ENCODE peak calls at places on chromosomes 4 and X, in nine cellular contexts. One of them, this sample, is unnamed.

GRCh38 chr4:143185253-143186107 is 763 bp downstream of the USP38 start:
- DNase-seq in dorsolateral prefrontal cortex: peak; percentile 40
- DNase-seq in mesothelial cell of epicardium: no peak
- DNase-seq in A549: peak; percentile 23
- DNase-seq in PC-3: peak; percentile 42
- DNase-seq in fibroblast of mammary gland: peak; percentile 37
- DNase-seq in sigmoid colon: peak; percentile 67
- DNase-seq in fibroblast of lung: peak; percentile 18
- DNase-seq in nephron progenitor cell: no peak
- DNase-seq in this sample: peak; percentile 84

GRCh38 chr4:26116057-26116456 is 202.0 kb downstream of the SMIM20 start:
- DNase-seq in sigmoid colon: no peak
- DNase-seq in PC-3: peak; percentile 14
- DNase-seq in fibroblast of mammary gland: peak; percentile 33
- DNase-seq in mesothelial cell of epicardium: no peak
- DNase-seq in A549: no peak
- DNase-seq in dorsolateral prefrontal cortex: no peak
- DNase-seq in nephron progenitor cell: no peak
- DNase-seq in fibroblast of lung: no peak
- DNase-seq in this sample: no peak

GRCh38 chrX:47499291-47499690 is 16.3 kb upstream of the ZNF41 start:
- DNase-seq in A549: no peak
- DNase-seq in sigmoid colon: no peak
- DNase-seq in mesothelial cell of epicardium: no peak
- DNase-seq in dorsolateral prefrontal cortex: no peak
- DNase-seq in nephron progenitor cell: no peak
- DNase-seq in PC-3: peak; percentile 7
- DNase-seq in fibroblast of lung: no peak
- DNase-seq in fibroblast of mammary gland: no peak
- DNase-seq in this sample: peak; percentile 34

GRCh38 chrX:109714340-109714958 is 18.6 kb downstream of the ACSL4 start:
- DNase-seq in sigmoid colon: no peak
- DNase-seq in dorsolateral prefrontal cortex: no peak
- DNase-seq in mesothelial cell of epicardium: no peak
- DNase-seq in PC-3: peak; percentile 84
- DNase-seq in fibroblast of lung: peak; percentile 86
- DNase-seq in fibroblast of mammary gland: peak; percentile 84
- DNase-seq in A549: peak; percentile 53
- DNase-seq in nephron progenitor cell: no peak
- DNase-seq in this sample: no peak

GRCh38 chr4:81896936-81897335 is 425.2 kb upstream of the RASGEF1B start:
- DNase-seq in fibroblast of mammary gland: no peak
- DNase-seq in fibroblast of lung: no peak
- DNase-seq in A549: no peak
- DNase-seq in mesothelial cell of epicardium: no peak
- DNase-seq in dorsolateral prefrontal cortex: no peak
- DNase-seq in sigmoid colon: no peak
- DNase-seq in PC-3: peak; percentile 25
- DNase-seq in nephron progenitor cell: no peak
- DNase-seq in this sample: no peak

GRCh38 chrX:153900806-153901752 is 3.4 kb upstream of the AVPR2 start:
- DNase-seq in fibroblast of mammary gland: peak; percentile 73
- DNase-seq in dorsolateral prefrontal cortex: no peak
- DNase-seq in fibroblast of lung: peak; percentile 61
- DNase-seq in mesothelial cell of epicardium: no peak
- DNase-seq in PC-3: peak; percentile 55
- DNase-seq in sigmoid colon: peak; percentile 86
- DNase-seq in A549: peak; percentile 44
- DNase-seq in nephron progenitor cell: no peak
- DNase-seq in this sample: no peak

GRCh38 chr4:180766903-180767302 is 1476.3 kb upstream of the TENM3 start:
- DNase-seq in fibroblast of lung: no peak
- DNase-seq in dorsolateral prefrontal cortex: no peak
- DNase-seq in mesothelial cell of epicardium: no peak
- DNase-seq in PC-3: no peak
- DNase-seq in nephron progenitor cell: no peak
- DNase-seq in sigmoid colon: no peak
- DNase-seq in fibroblast of mammary gland: no peak
- DNase-seq in A549: no peak
- DNase-seq in this sample: no peak

GRCh38 chrX:6053126-6053625 is 175.5 kb downstream of the NLGN4X start:
- DNase-seq in nephron progenitor cell: no peak
- DNase-seq in fibroblast of lung: no peak
- DNase-seq in PC-3: no peak
- DNase-seq in A549: no peak
- DNase-seq in sigmoid colon: no peak
- DNase-seq in dorsolateral prefrontal cortex: no peak
- DNase-seq in fibroblast of mammary gland: no peak
- DNase-seq in mesothelial cell of epicardium: no peak
- DNase-seq in this sample: no peak

GRCh38 chr4:98289375-98289774 is 28.2 kb downstream of the RAP1GDS1 start:
- DNase-seq in fibroblast of lung: peak; percentile 38
- DNase-seq in PC-3: no peak
- DNase-seq in fibroblast of mammary gland: peak; percentile 12
- DNase-seq in nephron progenitor cell: no peak
- DNase-seq in mesothelial cell of epicardium: no peak
- DNase-seq in dorsolateral prefrontal cortex: no peak
- DNase-seq in A549: no peak
- DNase-seq in sigmoid colon: no peak
- DNase-seq in this sample: no peak

GRCh38 chrX:106249706-106250379 is 81.7 kb downstream of the PWWP3B start:
- DNase-seq in mesothelial cell of epicardium: no peak
- DNase-seq in A549: no peak
- DNase-seq in PC-3: no peak
- DNase-seq in fibroblast of lung: no peak
- DNase-seq in dorsolateral prefrontal cortex: no peak
- DNase-seq in sigmoid colon: no peak
- DNase-seq in fibroblast of mammary gland: peak; percentile 33
- DNase-seq in nephron progenitor cell: no peak
- DNase-seq in this sample: no peak

GRCh38 chrX:15946783-15947550 is 92.4 kb upstream of the AP1S2 start:
- DNase-seq in dorsolateral prefrontal cortex: no peak
- DNase-seq in nephron progenitor cell: no peak
- DNase-seq in sigmoid colon: no peak
- DNase-seq in A549: peak; percentile 3
- DNase-seq in mesothelial cell of epicardium: no peak
- DNase-seq in fibroblast of lung: peak; percentile 80
- DNase-seq in fibroblast of mammary gland: peak; percentile 89
- DNase-seq in PC-3: peak; percentile 93
- DNase-seq in this sample: no peak

GRCh38 chrX:121323337-121323736 is 275.9 kb downstream of the GLUD2 start:
- DNase-seq in sigmoid colon: no peak
- DNase-seq in dorsolateral prefrontal cortex: no peak
- DNase-seq in PC-3: no peak
- DNase-seq in mesothelial cell of epicardium: no peak
- DNase-seq in fibroblast of lung: no peak
- DNase-seq in fibroblast of mammary gland: no peak
- DNase-seq in A549: no peak
- DNase-seq in nephron progenitor cell: no peak
- DNase-seq in this sample: no peak

DNA sequence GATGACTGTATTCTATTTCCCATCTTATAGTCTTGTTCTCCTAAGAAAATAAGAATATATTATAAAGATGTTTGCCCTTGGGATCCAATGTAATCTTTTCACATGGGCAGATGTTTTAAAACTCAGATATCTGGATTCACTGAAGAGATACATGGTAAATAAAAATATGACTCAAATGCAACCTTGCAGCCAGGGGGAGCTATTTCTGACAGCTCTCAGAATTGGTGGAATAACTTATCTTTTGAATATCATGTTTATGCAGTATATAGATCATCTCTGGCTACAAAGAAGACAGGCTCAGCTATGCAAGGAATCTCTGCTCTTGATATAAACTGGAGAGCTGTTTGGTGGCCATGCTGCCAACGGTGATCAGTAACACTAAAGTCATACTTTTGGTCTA is 274.7 kb downstream of the GLUD2 start:
- DNase-seq in A549: no peak
- DNase-seq in dorsolateral prefrontal cortex: no peak
- DNase-seq in fibroblast of lung: no peak
- DNase-seq in mesothelial cell of epicardium: no peak
- DNase-seq in fibroblast of mammary gland: peak; percentile 7
- DNase-seq in PC-3: peak; percentile 46
- DNase-seq in nephron progenitor cell: no peak
- DNase-seq in sigmoid colon: no peak
- DNase-seq in this sample: no peak
- TF ChIP-seq CTCF in A549: no peak
- TF ChIP-seq CTCF in dorsolateral prefrontal cortex: no peak
- TF ChIP-seq CTCF in fibroblast of lung: no peak
- TF ChIP-seq CTCF in mesothelial cell of epicardium: peak; percentile 30
- TF ChIP-seq CTCF in fibroblast of mammary gland: peak; percentile 25
- TF ChIP-seq CTCF in PC-3: peak; percentile 66
- TF ChIP-seq CTCF in nephron progenitor cell: no peak
- TF ChIP-seq CTCF in sigmoid colon: no peak
- TF ChIP-seq CTCF in this sample: peak; percentile 37

GRCh38 chrX:31038585-31039326 is 33.1 kb downstream of the FTHL17 start:
- DNase-seq in sigmoid colon: no peak
- DNase-seq in PC-3: peak; percentile 46
- DNase-seq in A549: peak; percentile 6
- DNase-seq in dorsolateral prefrontal cortex: no peak
- DNase-seq in nephron progenitor cell: peak; percentile 18
- DNase-seq in fibroblast of mammary gland: peak; percentile 35
- DNase-seq in fibroblast of lung: peak; percentile 58
- DNase-seq in mesothelial cell of epicardium: no peak
- DNase-seq in this sample: no peak
- TF ChIP-seq CTCF in sigmoid colon: peak; percentile 36
- TF ChIP-seq CTCF in PC-3: peak; percentile 70
- TF ChIP-seq CTCF in A549: peak; percentile 35
- TF ChIP-seq CTCF in dorsolateral prefrontal cortex: peak; percentile 60
- TF ChIP-seq CTCF in nephron progenitor cell: peak; percentile 37
- TF ChIP-seq CTCF in fibroblast of mammary gland: peak; percentile 62
- TF ChIP-seq CTCF in fibroblast of lung: peak; percentile 68
- TF ChIP-seq CTCF in mesothelial cell of epicardium: no peak
- TF ChIP-seq CTCF in this sample: peak; percentile 71

DNA sequence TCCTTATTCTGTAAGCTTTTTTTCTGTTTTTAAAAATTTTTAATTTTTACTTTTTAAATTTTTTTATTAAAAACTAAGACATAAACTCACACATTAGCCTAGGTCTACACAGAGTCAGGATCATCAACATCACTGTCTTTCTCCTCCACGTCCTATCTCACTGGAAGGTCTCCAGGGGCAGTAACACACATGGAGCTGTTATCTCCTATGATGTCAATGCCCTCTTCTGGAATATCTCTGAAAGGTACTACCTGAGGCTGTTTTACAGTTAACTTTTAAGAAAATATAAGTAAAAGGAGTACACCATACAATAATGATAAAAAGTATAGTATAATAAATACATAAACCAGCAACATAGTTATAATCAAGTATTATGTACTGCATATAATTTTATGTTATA is 21.2 kb downstream of the IL15 start:
- DNase-seq in mesothelial cell of epicardium: no peak
- DNase-seq in nephron progenitor cell: no peak
- DNase-seq in dorsolateral prefrontal cortex: no peak
- DNase-seq in fibroblast of mammary gland: no peak
- DNase-seq in sigmoid colon: no peak
- DNase-seq in A549: no peak
- DNase-seq in fibroblast of lung: no peak
- DNase-seq in PC-3: no peak
- DNase-seq in this sample: no peak
- TF ChIP-seq CTCF in mesothelial cell of epicardium: no peak
- TF ChIP-seq CTCF in nephron progenitor cell: no peak
- TF ChIP-seq CTCF in dorsolateral prefrontal cortex: no peak
- TF ChIP-seq CTCF in fibroblast of mammary gland: no peak
- TF ChIP-seq CTCF in sigmoid colon: no peak
- TF ChIP-seq CTCF in A549: no peak
- TF ChIP-seq CTCF in fibroblast of lung: no peak
- TF ChIP-seq CTCF in PC-3: no peak
- TF ChIP-seq CTCF in this sample: no peak

GRCh38 chr4:124202106-124202505 is 510.4 kb downstream of the ANKRD50 start:
- DNase-seq in A549: no peak
- DNase-seq in dorsolateral prefrontal cortex: no peak
- DNase-seq in fibroblast of mammary gland: peak; percentile 70
- DNase-seq in sigmoid colon: peak; percentile 76
- DNase-seq in PC-3: no peak
- DNase-seq in mesothelial cell of epicardium: no peak
- DNase-seq in nephron progenitor cell: no peak
- DNase-seq in fibroblast of lung: peak; percentile 77
- DNase-seq in this sample: no peak
- TF ChIP-seq CTCF in A549: no peak
- TF ChIP-seq CTCF in dorsolateral prefrontal cortex: no peak
- TF ChIP-seq CTCF in fibroblast of mammary gland: peak; percentile 45
- TF ChIP-seq CTCF in sigmoid colon: peak; percentile 38
- TF ChIP-seq CTCF in PC-3: no peak
- TF ChIP-seq CTCF in mesothelial cell of epicardium: no peak
- TF ChIP-seq CTCF in nephron progenitor cell: no peak
- TF ChIP-seq CTCF in fibroblast of lung: peak; percentile 59
- TF ChIP-seq CTCF in this sample: peak; percentile 27

DNA sequence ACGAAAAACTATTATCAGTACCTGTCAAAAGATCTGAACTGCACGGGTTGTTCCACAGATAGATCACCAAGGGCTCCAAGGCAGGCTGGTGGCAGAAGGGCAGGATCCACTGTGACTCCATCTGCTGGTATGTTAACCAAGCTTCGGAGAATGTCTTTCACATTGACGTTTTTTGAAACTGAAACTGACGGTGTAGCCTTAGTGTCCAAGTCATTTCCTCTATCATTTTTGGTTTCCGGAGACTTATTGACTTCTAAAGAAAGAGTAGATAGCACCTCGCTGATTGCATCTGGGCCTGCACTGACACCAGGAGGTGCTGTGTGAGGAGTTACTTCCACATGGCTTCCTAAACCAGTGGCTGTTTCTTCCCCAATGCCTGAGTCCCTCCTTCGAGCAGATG is 186.9 kb downstream of the LRBA start:
- DNase-seq in sigmoid colon: no peak
- DNase-seq in mesothelial cell of epicardium: no peak
- DNase-seq in dorsolateral prefrontal cortex: no peak
- DNase-seq in fibroblast of lung: no peak
- DNase-seq in A549: no peak
- DNase-seq in fibroblast of mammary gland: no peak
- DNase-seq in nephron progenitor cell: no peak
- DNase-seq in PC-3: no peak
- DNase-seq in this sample: no peak
- TF ChIP-seq CTCF in sigmoid colon: no peak
- TF ChIP-seq CTCF in mesothelial cell of epicardium: no peak
- TF ChIP-seq CTCF in dorsolateral prefrontal cortex: no peak
- TF ChIP-seq CTCF in fibroblast of lung: no peak
- TF ChIP-seq CTCF in A549: no peak
- TF ChIP-seq CTCF in fibroblast of mammary gland: no peak
- TF ChIP-seq CTCF in nephron progenitor cell: no peak
- TF ChIP-seq CTCF in PC-3: no peak
- TF ChIP-seq CTCF in this sample: no peak

DNA sequence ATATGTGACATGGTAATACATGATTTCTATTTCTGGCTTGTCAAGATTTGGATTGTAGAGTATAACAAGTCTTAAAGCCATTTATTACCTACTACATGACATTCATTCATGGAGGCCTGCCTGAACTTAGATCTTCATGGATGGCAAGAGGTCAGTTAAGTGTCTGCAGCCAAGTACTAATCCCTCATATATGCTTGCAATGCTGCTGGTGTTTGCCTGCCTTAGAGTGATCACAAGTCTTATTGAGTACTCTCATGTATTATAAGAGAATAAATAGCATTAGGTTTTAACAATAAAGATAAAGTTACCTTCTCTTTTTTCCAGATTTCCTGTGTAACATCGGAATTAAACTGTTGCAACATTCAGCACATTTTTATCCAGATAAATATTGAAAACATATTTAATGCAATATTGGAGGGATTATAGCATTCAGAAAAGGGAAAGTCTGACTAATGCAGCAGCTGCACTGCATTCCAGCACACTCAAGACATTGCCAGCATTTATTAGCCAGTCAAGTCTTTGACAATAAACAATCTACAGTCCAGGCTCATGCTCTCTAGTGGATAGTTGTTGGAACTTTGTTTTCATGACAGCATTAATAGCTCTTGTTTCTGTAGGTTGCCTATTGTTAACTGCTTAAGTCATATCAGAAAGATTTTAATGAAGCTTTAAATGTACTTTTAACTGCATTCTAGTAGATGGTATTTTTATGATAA is 737.1 kb downstream of the FAT4 start:
- DNase-seq in fibroblast of lung: peak; percentile 95
- DNase-seq in fibroblast of mammary gland: peak; percentile 79
- DNase-seq in mesothelial cell of epicardium: no peak
- DNase-seq in dorsolateral prefrontal cortex: no peak
- DNase-seq in nephron progenitor cell: no peak
- DNase-seq in sigmoid colon: no peak
- DNase-seq in A549: no peak
- DNase-seq in PC-3: peak; percentile 20
- DNase-seq in this sample: no peak
- TF ChIP-seq CTCF in fibroblast of lung: peak; percentile 53
- TF ChIP-seq CTCF in fibroblast of mammary gland: peak; percentile 35
- TF ChIP-seq CTCF in mesothelial cell of epicardium: no peak
- TF ChIP-seq CTCF in dorsolateral prefrontal cortex: peak; percentile 43
- TF ChIP-seq CTCF in nephron progenitor cell: no peak
- TF ChIP-seq CTCF in sigmoid colon: peak; percentile 22
- TF ChIP-seq CTCF in A549: no peak
- TF ChIP-seq CTCF in PC-3: no peak
- TF ChIP-seq CTCF in this sample: peak; percentile 60